ENCODE peak calls at places on chromosomes 7 and 10, in nine cellular contexts. E, X, L, K, G, P, Z, F and W are unnamed samples.

GRCh38 chr7:151309306-151309705 is 32.3 kb upstream of the NUB1 start:
- DNase-seq in E (no peak), X (no peak), L (no peak), K (no peak), G (no peak), P (no peak), Z (peak; percentile 54), F (no peak), W (no peak)

GRCh38 chr7:77419102-77419501 is 3.0 kb upstream of the GSAP start:
- DNase-seq in E (no peak), X (no peak), L (no peak), K (no peak), G (no peak), P (no peak), Z (no peak), F (no peak), W (no peak)

GRCh38 chr7:158479680-158480025 is 108.0 kb downstream of the PTPRN2 start:
- DNase-seq in E (no peak), X (no peak), L (no peak), K (no peak), G (no peak), P (no peak), Z (no peak), F (no peak), W (no peak)

GRCh38 chr7:41438919-41439882 is 263.7 kb downstream of the INHBA start:
- DNase-seq in E (no peak), X (no peak), L (no peak), K (no peak), G (peak; percentile 94), P (no peak), Z (no peak), F (no peak), W (no peak)

GRCh38 chr7:47332681-47333080 is 249.2 kb downstream of the TNS3 start:
- DNase-seq in E (no peak), X (no peak), L (no peak), K (no peak), G (no peak), P (no peak), Z (no peak), F (no peak), W (no peak)

GRCh38 chr7:97357459-97357858 is 240.0 kb downstream of the SDHAF3 start:
- DNase-seq in E (no peak), X (no peak), L (no peak), K (no peak), G (no peak), P (no peak), Z (no peak), F (no peak), W (no peak)

GRCh38 chr7:80646088-80646961 is 7.9 kb downstream of the CD36 start:
- DNase-seq in E (no peak), X (no peak), L (no peak), K (no peak), G (no peak), P (no peak), Z (no peak), F (no peak), W (no peak)

GRCh38 chr10:98528166-98528784 is 81.5 kb upstream of the HPS1 start:
- DNase-seq in E (no peak), X (no peak), L (peak; percentile 53), K (no peak), G (no peak), P (no peak), Z (no peak), F (no peak), W (no peak)

GRCh38 chr7:65477326-65477725 is 103.7 kb downstream of the ZNF92 start:
- DNase-seq in E (no peak), X (peak; percentile 80), L (peak; percentile 56), K (no peak), G (peak; percentile 81), P (no peak), Z (no peak), F (no peak), W (peak; percentile 21)

GRCh38 chr7:108097703-108098102 is 32.5 kb downstream of the LAMB4 start:
- DNase-seq in E (no peak), X (no peak), L (no peak), K (peak; percentile 39), G (peak; percentile 43), P (no peak), Z (peak; percentile 23), F (no peak), W (no peak)

GRCh38 chr7:134905375-134905774 is 80.9 kb upstream of the AGBL3 start:
- DNase-seq in E (no peak), X (no peak), L (no peak), K (no peak), G (no peak), P (no peak), Z (no peak), F (peak; percentile 36), W (no peak)

GRCh38 chr7:95999481-95999880 is 227.1 kb downstream of the DYNC1I1 start:
- DNase-seq in E (no peak), X (no peak), L (no peak), K (no peak), G (no peak), P (no peak), Z (no peak), F (no peak), W (no peak)

GRCh38 chr10:90917231-90917967 is 3.5 kb downstream of the ANKRD1 start:
- DNase-seq in E (no peak), X (no peak), L (no peak), K (no peak), G (no peak), P (no peak), Z (no peak), F (no peak), W (no peak)